ENCODE peak calls at places on chromosomes 7 and 10, in ten cellular contexts. H is tibial nerve; N is naive thymus-derived CD8-positive, alpha-beta T cell; X is NCI-H1417; I is activated CD8-positive, alpha-beta memory T cell treated with anti-CD3 and anti-CD28 coated beads, Interleukin-2, amount 50 U/mL, for 48 hours; L is NCI-H2029; Y is ELF-1; E is mesothelial cell of epicardium; O is MCF 10A; V is H54. T is an unnamed sample.

GRCh38 chr7:682810-683209 is 43.7 kb upstream of the DNAAF5 start:
- DNase-seq in H (no peak), N (no peak), X (no peak), I (no peak), L (no peak), Y (no peak), E (no peak), O (no peak), V (no peak), T (no peak)

GRCh38 chr10:91879514-91880170 is 29.6 kb downstream of the FGFBP3 start:
- DNase-seq in H (no peak), N (no peak), X (no peak), I (no peak), L (no peak), Y (no peak), E (no peak), O (no peak), V (no peak), T (no peak)

GRCh38 chr10:132714096-132714721 is 71.7 kb downstream of the NKX6-2 start:
- DNase-seq in H (no peak), N (no peak), X (no peak), I (no peak), L (no peak), Y (peak; percentile 72), E (peak; percentile 13), O (no peak), V (no peak), T (no peak)

GRCh38 chr7:82007315-82007714 is 237.5 kb upstream of the HGF start:
- DNase-seq in H (no peak), N (no peak), X (no peak), I (no peak), L (no peak), Y (no peak), E (no peak), O (no peak), V (no peak), T (no peak)

GRCh38 chr7:112238852-112239610 is 32.5 kb downstream of the ZNF277 start:
- DNase-seq in H (no peak), N (no peak), X (no peak), I (no peak), L (no peak), Y (peak; percentile 48), E (no peak), O (peak; percentile 75), V (peak; percentile 31), T (no peak)

GRCh38 chr10:129741280-129741977 is 222.6 kb downstream of the EBF3 start:
- DNase-seq in H (no peak), N (no peak), X (no peak), I (no peak), L (no peak), Y (no peak), E (no peak), O (no peak), V (no peak), T (no peak)

GRCh38 chr7:106199813-106200364 is 84.9 kb downstream of the NAMPT start:
- DNase-seq in H (no peak), N (no peak), X (no peak), I (no peak), L (no peak), Y (no peak), E (no peak), O (no peak), V (no peak), T (no peak)

GRCh38 chr7:17941171-17941490 is 837 bp upstream of the SNX13 start:
- DNase-seq in H (no peak), N (no peak), X (no peak), I (no peak), L (no peak), Y (no peak), E (no peak), O (peak; percentile 26), V (no peak), T (peak; percentile 75)

GRCh38 chr7:38229386-38229785 is 44.0 kb downstream of the TARP start:
- DNase-seq in H (no peak), N (no peak), X (no peak), I (no peak), L (no peak), Y (no peak), E (no peak), O (peak; percentile 20), V (peak; percentile 25), T (no peak)

GRCh38 chr7:152462995-152463713 is 27.4 kb upstream of the KMT2C start:
- DNase-seq in H (no peak), N (no peak), X (peak; percentile 67), I (no peak), L (peak; percentile 70), Y (peak; percentile 88), E (no peak), O (no peak), V (peak; percentile 40), T (peak; percentile 66)

GRCh38 chr7:92769361-92769633 is 67.1 kb downstream of the CDK6 start:
- DNase-seq in H (no peak), N (no peak), X (no peak), I (no peak), L (no peak), Y (no peak), E (no peak), O (no peak), V (no peak), T (no peak)

GRCh38 chr7:2227699-2228098 is 5.0 kb downstream of the MAD1L1 start:
- DNase-seq in H (no peak), N (no peak), X (no peak), I (no peak), L (no peak), Y (no peak), E (no peak), O (no peak), V (no peak), T (no peak)

GRCh38 chr7:12584940-12585339 is 14.4 kb downstream of the SCIN start:
- DNase-seq in H (peak; percentile 59), N (no peak), X (peak; percentile 17), I (no peak), L (peak; percentile 17), Y (no peak), E (no peak), O (no peak), V (no peak), T (no peak)

GRCh38 chr7:1557771-1558170 is 1.8 kb upstream of the TMEM184A start:
- DNase-seq in H (no peak), N (no peak), X (no peak), I (no peak), L (no peak), Y (no peak), E (no peak), O (no peak), V (no peak), T (no peak)

GRCh38 chr10:31136951-31137885 is 105.6 kb upstream of the ZNF438 start:
- DNase-seq in H (peak; percentile 1), N (no peak), X (no peak), I (no peak), L (no peak), Y (no peak), E (no peak), O (no peak), V (no peak), T (no peak)

GRCh38 chr10:110577056-110577455 is 9.6 kb downstream of the SMC3 start:
- DNase-seq in H (no peak), N (no peak), X (no peak), I (no peak), L (no peak), Y (no peak), E (no peak), O (no peak), V (no peak), T (no peak)

GRCh38 chr7:120052884-120053382 is 220.0 kb upstream of the KCND2 start:
- DNase-seq in H (peak; percentile 57), N (no peak), X (no peak), I (no peak), L (no peak), Y (peak; percentile 32), E (no peak), O (peak; percentile 24), V (no peak), T (no peak)

GRCh38 chr10:5976689-5977470 is 463 bp downstream of the IL15RA start:
- DNase-seq in H (no peak), N (peak; percentile 9), X (no peak), I (peak; percentile 73), L (no peak), Y (peak; percentile 51), E (no peak), O (peak; percentile 48), V (no peak), T (peak; percentile 6)

GRCh38 chr10:3774018-3774813 is 10.8 kb downstream of the KLF6 start:
- DNase-seq in H (no peak), N (no peak), X (no peak), I (peak; percentile 49), L (no peak), Y (peak; percentile 32), E (no peak), O (peak; percentile 31), V (no peak), T (no peak)

GRCh38 chr7:22346383-22347107 is 10.4 kb downstream of the RAPGEF5 start:
- DNase-seq in H (no peak), N (no peak), X (no peak), I (no peak), L (peak; percentile 91), Y (no peak), E (no peak), O (no peak), V (no peak), T (no peak)

GRCh38 chr7:133947458-133948044 is 179.6 kb upstream of the LRGUK start:
- DNase-seq in H (no peak), N (no peak), X (no peak), I (no peak), L (no peak), Y (no peak), E (no peak), O (no peak), V (no peak), T (no peak)

GRCh38 chr10:110076559-110077318 is 69.0 kb downstream of the ADD3 start:
- DNase-seq in H (peak; percentile 80), N (no peak), X (no peak), I (no peak), L (no peak), Y (no peak), E (no peak), O (peak; percentile 91), V (no peak), T (no peak)

GRCh38 chr10:49005270-49005669 is 65.6 kb upstream of the LRRC18 start:
- DNase-seq in H (no peak), N (no peak), X (no peak), I (no peak), L (no peak), Y (no peak), E (no peak), O (no peak), V (no peak), T (no peak)

GRCh38 chr7:108423089-108423989 is 32.9 kb downstream of the NRCAM start:
- DNase-seq in H (no peak), N (no peak), X (no peak), I (no peak), L (no peak), Y (no peak), E (no peak), O (no peak), V (no peak), T (no peak)

GRCh38 chr10:11284291-11285085 is 266.8 kb downstream of the CELF2 start:
- DNase-seq in H (no peak), N (no peak), X (no peak), I (no peak), L (no peak), Y (no peak), E (no peak), O (no peak), V (no peak), T (no peak)

GRCh38 chr7:130632111-130632510 is 36.4 kb downstream of the COPG2 start:
- DNase-seq in H (no peak), N (no peak), X (no peak), I (no peak), L (no peak), Y (no peak), E (no peak), O (peak; percentile 37), V (peak; percentile 17), T (no peak)

GRCh38 chr7:30134011-30134410 is 775 bp upstream of the MTURN start:
- DNase-seq in H (no peak), N (no peak), X (no peak), I (no peak), L (no peak), Y (no peak), E (no peak), O (no peak), V (no peak), T (no peak)

GRCh38 chr10:71767420-71768035 is 5.8 kb downstream of the VSIR start:
- DNase-seq in H (peak; percentile 27), N (no peak), X (no peak), I (no peak), L (no peak), Y (peak; percentile 64), E (no peak), O (peak; percentile 50), V (peak; percentile 48), T (no peak)